ENCODE peak calls at places on chromosomes 1 and 21, in seven cellular contexts. R, P, K, N, M, F and L are unnamed samples.
A peak's percentile ranks its signal among the peaks of the same experiment; 100 is the strongest.

GRCh38 chr1:219317762-219318353 is 144.2 kb downstream of the LYPLAL1 start:
- DNase-seq in R (no peak), P (no peak), K (no peak), N (no peak), M (no peak), F (peak; percentile 29), L (peak; percentile 42)

GRCh38 chr1:170284425-170284824 is 138.7 kb downstream of the NTMT2 start:
- DNase-seq in R (no peak), P (no peak), K (no peak), N (no peak), M (no peak), F (no peak), L (no peak)

GRCh38 chr1:29983366-29983765 is 740.0 kb downstream of the MATN1 start:
- DNase-seq in R (no peak), P (no peak), K (no peak), N (no peak), M (peak; percentile 14), F (no peak), L (no peak)

GRCh38 chr1:57112148-57112547 is 146.3 kb upstream of the C8B start:
- DNase-seq in R (no peak), P (peak; percentile 4), K (no peak), N (no peak), M (no peak), F (no peak), L (peak; percentile 72)

GRCh38 chr1:115184260-115184950 is 95.1 kb upstream of the TSPAN2 start:
- DNase-seq in R (no peak), P (no peak), K (no peak), N (no peak), M (no peak), F (no peak), L (no peak)

GRCh38 chr1:43653339-43653738 is 3.4 kb downstream of the KDM4A start:
- DNase-seq in R (no peak), P (no peak), K (no peak), N (no peak), M (peak; percentile 46), F (peak; percentile 42), L (peak; percentile 23)

GRCh38 chr1:246919902-246920301 is 11.8 kb downstream of the AHCTF1 start:
- DNase-seq in R (no peak), P (no peak), K (no peak), N (no peak), M (no peak), F (no peak), L (no peak)

GRCh38 chr21:44082648-44083436 is 24.4 kb upstream of the PWP2 start:
- DNase-seq in R (no peak), P (no peak), K (no peak), N (no peak), M (no peak), F (no peak), L (no peak)